ENCODE peak calls at places on chromosomes 13 and 19, in nine cellular contexts. U, B, D, T, M, I, W, H and P are unnamed samples.

GRCh38 chr19:954672-955494 is 29.0 kb downstream of the ARID3A start:
- DNase-seq in U (peak; percentile 57), B (no peak), D (no peak), T (no peak), M (no peak), I (no peak), W (no peak), H (no peak), P (no peak)

GRCh38 chr19:3497757-3498515 is 2.5 kb downstream of the DOHH start:
- DNase-seq in U (no peak), B (no peak), D (no peak), T (no peak), M (no peak), I (no peak), W (no peak), H (no peak), P (no peak)

GRCh38 chr13:20609145-20609544 is 42.2 kb downstream of the IFT88 start:
- DNase-seq in U (no peak), B (no peak), D (peak; percentile 84), T (peak; percentile 32), M (no peak), I (no peak), W (no peak), H (no peak), P (peak; percentile 59)

GRCh38 chr13:91185294-91185863 is 162.1 kb upstream of the MIR17HG start:
- DNase-seq in U (no peak), B (no peak), D (peak; percentile 1), T (peak; percentile 12), M (no peak), I (peak; percentile 8), W (no peak), H (peak; percentile 54), P (peak; percentile 42)

GRCh38 chr13:75308222-75308621 is 173.7 kb downstream of the TBC1D4 start:
- DNase-seq in U (no peak), B (no peak), D (no peak), T (no peak), M (no peak), I (no peak), W (no peak), H (no peak), P (no peak)

GRCh38 chr13:26660761-26661160 is 99.8 kb downstream of the GPR12 start:
- DNase-seq in U (no peak), B (no peak), D (no peak), T (no peak), M (peak; percentile 6), I (no peak), W (no peak), H (no peak), P (no peak)

GRCh38 chr19:31214997-31215396 is 134.2 kb downstream of the TSHZ3 start:
- DNase-seq in U (no peak), B (no peak), D (no peak), T (no peak), M (peak; percentile 52), I (peak; percentile 59), W (no peak), H (no peak), P (no peak)

GRCh38 chr19:43623889-43624670 is 4.7 kb upstream of the ZNF428 start:
- DNase-seq in U (peak; percentile 77), B (no peak), D (no peak), T (no peak), M (no peak), I (no peak), W (no peak), H (peak; percentile 48), P (no peak)

GRCh38 chr19:23996549-23996948 is 81.9 kb downstream of the ZNF726 start:
- DNase-seq in U (peak; percentile 44), B (no peak), D (no peak), T (no peak), M (no peak), I (no peak), W (no peak), H (peak; percentile 42), P (no peak)

GRCh38 chr13:95677564-95678386 is 836 bp downstream of the DNAJC3 start:
- DNase-seq in U (no peak), B (no peak), D (peak; percentile 38), T (peak; percentile 34), M (peak; percentile 41), I (peak; percentile 20), W (peak; percentile 8), H (peak; percentile 11), P (peak; percentile 56)

GRCh38 chr19:36136975-36137686 is 2.7 kb upstream of the CAPNS1 start:
- DNase-seq in U (peak; percentile 29), B (no peak), D (peak; percentile 97), T (peak; percentile 80), M (peak; percentile 14), I (peak; percentile 91), W (no peak), H (no peak), P (peak; percentile 90)

GRCh38 chr19:16920816-16921529 is 32.2 kb downstream of the F2RL3 start:
- DNase-seq in U (peak; percentile 16), B (no peak), D (peak; percentile 89), T (peak; percentile 78), M (no peak), I (peak; percentile 89), W (no peak), H (no peak), P (peak; percentile 87)

GRCh38 chr13:21817878-21818277 is 147.0 kb downstream of the FGF9 start:
- DNase-seq in U (no peak), B (no peak), D (no peak), T (no peak), M (no peak), I (no peak), W (no peak), H (no peak), P (no peak)

GRCh38 chr13:97439196-97439595 is 5.2 kb downstream of the RAP2A start:
- DNase-seq in U (no peak), B (no peak), D (no peak), T (no peak), M (no peak), I (no peak), W (no peak), H (no peak), P (no peak)

GRCh38 chr13:25971077-25971476 is 80.7 kb downstream of the SHISA2 start:
- DNase-seq in U (peak; percentile 52), B (no peak), D (no peak), T (no peak), M (no peak), I (no peak), W (no peak), H (no peak), P (no peak)

GRCh38 chr19:29442910-29443309 is 82.9 kb upstream of the VSTM2B start:
- DNase-seq in U (no peak), B (no peak), D (no peak), T (no peak), M (no peak), I (no peak), W (no peak), H (no peak), P (no peak)

GRCh38 chr19:17843908-17844490 is 3.8 kb downstream of the JAK3 start:
- DNase-seq in U (no peak), B (no peak), D (no peak), T (no peak), M (no peak), I (no peak), W (no peak), H (no peak), P (no peak)

GRCh38 chr19:54029930-54030490 is 33.7 kb downstream of the VSTM1 start:
- DNase-seq in U (peak; percentile 73), B (no peak), D (peak; percentile 80), T (peak; percentile 68), M (peak; percentile 44), I (peak; percentile 45), W (peak; percentile 10), H (peak; percentile 68), P (peak; percentile 75)

GRCh38 chr19:35231956-35232746 is 3.6 kb upstream of the FAM187B start:
- DNase-seq in U (no peak), B (no peak), D (no peak), T (no peak), M (no peak), I (no peak), W (no peak), H (no peak), P (no peak)

GRCh38 chr19:23345838-23346237 is 49.4 kb downstream of the ZNF91 start:
- DNase-seq in U (peak; percentile 35), B (no peak), D (no peak), T (no peak), M (no peak), I (no peak), W (no peak), H (peak; percentile 3), P (no peak)

GRCh38 chr19:51354742-51355148 is 11.4 kb downstream of the ETFB start:
- DNase-seq in U (peak; percentile 71), B (no peak), D (no peak), T (no peak), M (peak; percentile 97), I (no peak), W (no peak), H (no peak), P (peak; percentile 76)

GRCh38 chr13:67966065-67966464 is 735.9 kb upstream of the PCDH9 start:
- DNase-seq in U (no peak), B (no peak), D (no peak), T (no peak), M (no peak), I (no peak), W (no peak), H (no peak), P (no peak)

GRCh38 chr19:13029893-13030292 is 34.6 kb downstream of the NFIX start:
- DNase-seq in U (no peak), B (no peak), D (no peak), T (peak; percentile 40), M (peak; percentile 11), I (no peak), W (no peak), H (no peak), P (peak; percentile 64)

GRCh38 chr19:3117746-3118145 is 18.1 kb upstream of the GNA15 start:
- DNase-seq in U (no peak), B (no peak), D (no peak), T (no peak), M (no peak), I (no peak), W (no peak), H (no peak), P (no peak)